ENCODE peak calls at places on chromosomes 4 and X, in eight cellular contexts. S is AG04450, L is Calu3, F is WTC11, Y is endothelial cell, V is mesothelial cell of epicardium, J is uterus, A is endodermal cell. E is an unnamed sample.
A peak's percentile ranks its signal among the peaks of the same experiment; 100 is the strongest.

GRCh38 chrX:10769165-10769564 is 148.8 kb upstream of the MID1 start:
- DNase-seq in L (no peak), A (no peak), F (no peak), Y (no peak), S (no peak), V (no peak), J (no peak), E (no peak)

GRCh38 chrX:130082244-130083106 is 27.8 kb downstream of the ELF4 start:
- DNase-seq in V (no peak), F (no peak), L (no peak), A (no peak), S (no peak), Y (no peak), J (peak; percentile 41), E (no peak)

GRCh38 chrX:39955621-39956020 is 142.1 kb downstream of the BCOR start:
- DNase-seq in S (no peak), F (no peak), Y (no peak), J (no peak), V (no peak), L (no peak), A (peak; percentile 70), E (no peak)

GRCh38 chrX:75107863-75108509 is 48.1 kb downstream of the ABCB7 start:
- DNase-seq in F (peak; percentile 16), L (no peak), J (no peak), S (no peak), Y (no peak), V (no peak), A (peak; percentile 56), E (no peak)

GRCh38 chr4:8308144-8308543 is 38.6 kb downstream of the HTRA3 start:
- DNase-seq in Y (no peak), F (peak; percentile 4), V (peak; percentile 6), J (peak; percentile 12), A (peak; percentile 39), L (no peak), S (no peak), E (no peak)

GRCh38 chrX:132483523-132483922 is 5.3 kb downstream of the MBNL3 start:
- DNase-seq in S (no peak), J (no peak), Y (no peak), F (no peak), L (no peak), V (no peak), A (no peak), E (no peak)

GRCh38 chrX:84064164-84064563 is 123.8 kb downstream of the RPS6KA6 start:
- DNase-seq in A (no peak), Y (no peak), J (no peak), S (no peak), F (no peak), V (no peak), L (no peak), E (no peak)

GRCh38 chrX:133365886-133366611 is 49.2 kb downstream of the GPC4 start:
- DNase-seq in F (no peak), J (no peak), S (no peak), V (no peak), Y (no peak), A (no peak), L (no peak), E (no peak)

GRCh38 chr4:2497931-2498330 is 29.0 kb downstream of the RNF4 start:
- DNase-seq in S (no peak), J (no peak), V (no peak), F (no peak), L (no peak), A (no peak), Y (no peak), E (no peak)

GRCh38 chr4:179124419-179124818 is 1682.2 kb upstream of the AGA start:
- DNase-seq in V (no peak), Y (no peak), A (no peak), F (no peak), S (no peak), L (no peak), J (no peak), E (no peak)

GRCh38 chr4:74237425-74237966 is 70.8 kb upstream of the EPGN start:
- DNase-seq in F (no peak), J (no peak), S (no peak), V (no peak), A (no peak), L (no peak), Y (no peak), E (no peak)

GRCh38 chr4:33357121-33357520 is 2637.0 kb downstream of the PCDH7 start:
- DNase-seq in A (no peak), J (no peak), F (no peak), Y (no peak), S (no peak), V (no peak), L (no peak), E (no peak)

GRCh38 chrX:57607295-57608187 is 15.7 kb downstream of the ZXDB start:
- DNase-seq in F (no peak), S (no peak), L (no peak), A (peak; percentile 68), Y (no peak), V (no peak), J (no peak), E (no peak)

GRCh38 chr4:36824682-36825081 is 419.9 kb upstream of the NWD2 start:
- DNase-seq in A (peak; percentile 55), F (no peak), J (no peak), Y (no peak), V (no peak), L (no peak), S (no peak), E (no peak)

GRCh38 chrX:16160729-16161128 is 6.6 kb upstream of the MAGEB17 start:
- DNase-seq in Y (no peak), F (no peak), S (peak; percentile 36), J (no peak), V (no peak), A (no peak), L (peak; percentile 12), E (no peak)

GRCh38 chrX:129522184-129523059 is 868 bp downstream of the SMARCA1 start:
- DNase-seq in Y (peak; percentile 38), S (no peak), F (peak; percentile 61), A (peak; percentile 81), J (peak; percentile 49), L (peak; percentile 74), V (peak; percentile 51), E (peak; percentile 67)

GRCh38 chr4:140281828-140282227 is 91.6 kb upstream of the SCOC start:
- DNase-seq in Y (no peak), V (no peak), A (no peak), J (no peak), F (no peak), L (no peak), S (no peak), E (no peak)

GRCh38 chrX:152869972-152870371 is 27.9 kb upstream of the ZNF185 start:
- DNase-seq in Y (no peak), L (no peak), V (no peak), A (no peak), F (no peak), S (no peak), J (no peak), E (no peak)
- TF ChIP-seq CTCF in Y (no peak), L (no peak), V (no peak), A (peak; percentile 52), F (no peak), S (no peak), J (no peak), E (no peak)

DNA sequence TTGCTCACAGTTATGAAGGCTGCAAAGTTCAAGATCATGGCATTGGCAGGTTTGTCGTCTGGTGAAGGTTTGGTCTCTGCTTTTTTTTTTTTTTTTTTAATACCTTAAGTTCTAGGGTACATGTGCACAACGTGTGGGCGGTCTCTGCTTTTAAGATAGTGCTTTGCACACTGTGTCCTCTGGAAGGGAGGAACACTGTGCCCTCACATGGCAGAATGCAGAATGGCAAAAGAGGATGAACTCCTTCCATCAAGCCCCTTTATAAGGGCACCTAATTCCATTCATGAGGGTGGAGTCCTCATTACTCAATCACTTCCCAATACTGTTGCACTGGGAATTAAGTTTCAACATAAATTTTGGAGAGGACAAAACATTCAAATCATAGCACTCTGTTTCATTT is 101.4 kb downstream of the GLRA2 start:
- DNase-seq in Y (peak; percentile 3), V (no peak), A (peak; percentile 42), F (peak; percentile 14), S (no peak), J (no peak), L (no peak), E (no peak)
- TF ChIP-seq CTCF in Y (no peak), V (no peak), A (peak; percentile 33), F (no peak), S (peak; percentile 13), J (no peak), L (no peak), E (no peak)

DNA sequence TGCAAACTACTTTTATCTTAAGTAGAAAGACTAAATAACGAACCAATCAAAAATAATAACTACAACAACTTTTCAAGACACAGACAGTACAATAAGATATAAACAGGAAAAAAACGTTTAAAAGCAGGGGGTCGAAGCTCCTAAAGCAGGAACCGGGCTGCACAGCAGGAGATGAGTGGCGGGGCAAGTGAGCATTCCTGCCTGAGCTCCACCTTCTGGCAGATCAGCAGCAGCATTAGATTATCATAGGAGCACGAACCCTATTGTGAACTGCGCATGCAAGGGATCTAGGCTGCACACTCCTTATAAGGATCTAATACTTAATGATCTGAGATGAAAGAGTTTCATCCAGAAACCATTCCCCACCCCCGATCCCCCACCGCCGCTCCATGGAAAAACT is 146.2 kb downstream of the TEX11 start:
- DNase-seq in J (no peak), F (peak; percentile 33), V (no peak), S (no peak), Y (peak; percentile 3), A (peak; percentile 52), L (peak; percentile 5), E (no peak)
- TF ChIP-seq CTCF in J (no peak), F (no peak), V (no peak), S (no peak), Y (no peak), A (peak; percentile 47), L (no peak), E (no peak)

GRCh38 chr4:184143770-184144564 is 73.7 kb downstream of the ENPP6 start:
- DNase-seq in S (no peak), Y (no peak), L (no peak), A (peak; percentile 89), V (no peak), F (peak; percentile 68), J (no peak), E (no peak)
- TF ChIP-seq CTCF in S (no peak), Y (no peak), L (no peak), A (peak; percentile 80), V (no peak), F (peak; percentile 42), J (no peak), E (peak; percentile 45)